ENCODE peak calls at places on chromosomes 7 and 10, in five cellular contexts. One of them, this sample, is unnamed.

GRCh38 chr10:43855667-43856210 is 207.1 kb upstream of the ZNF32 start:
- DNase-seq in Calu3: no peak
- DNase-seq in stimulated activated CD4-positive, alpha-beta T cell treated with anti-CD3 and anti-CD28 coated beads, Interleukin-1b, Interleukin-23, amount 100 ng/mL, for 4 hours: no peak
- DNase-seq in thoracic aorta: no peak
- DNase-seq in GM06990: no peak
- DNase-seq in this sample: no peak

GRCh38 chr7:142614116-142614515 is 135.2 kb upstream of the PRSS1 start:
- DNase-seq in Calu3: no peak
- DNase-seq in stimulated activated CD4-positive, alpha-beta T cell treated with anti-CD3 and anti-CD28 coated beads, Interleukin-1b, Interleukin-23, amount 100 ng/mL, for 4 hours: no peak
- DNase-seq in thoracic aorta: no peak
- DNase-seq in GM06990: no peak
- DNase-seq in this sample: no peak

GRCh38 chr10:111034598-111035310 is 42.1 kb upstream of the ADRA2A start:
- DNase-seq in Calu3: no peak
- DNase-seq in stimulated activated CD4-positive, alpha-beta T cell treated with anti-CD3 and anti-CD28 coated beads, Interleukin-1b, Interleukin-23, amount 100 ng/mL, for 4 hours: no peak
- DNase-seq in thoracic aorta: no peak
- DNase-seq in GM06990: no peak
- DNase-seq in this sample: no peak

GRCh38 chr10:61028861-61029361 is 84.9 kb upstream of the RHOBTB1 start:
- DNase-seq in Calu3: no peak
- DNase-seq in stimulated activated CD4-positive, alpha-beta T cell treated with anti-CD3 and anti-CD28 coated beads, Interleukin-1b, Interleukin-23, amount 100 ng/mL, for 4 hours: no peak
- DNase-seq in thoracic aorta: no peak
- DNase-seq in GM06990: no peak
- DNase-seq in this sample: no peak

GRCh38 chr10:130897815-130898214 is 413.7 kb downstream of the TCERG1L start:
- DNase-seq in Calu3: no peak
- DNase-seq in stimulated activated CD4-positive, alpha-beta T cell treated with anti-CD3 and anti-CD28 coated beads, Interleukin-1b, Interleukin-23, amount 100 ng/mL, for 4 hours: no peak
- DNase-seq in thoracic aorta: no peak
- DNase-seq in GM06990: no peak
- DNase-seq in this sample: no peak

GRCh38 chr10:80553436-80553835 is 15.7 kb downstream of the SH2D4B start:
- DNase-seq in Calu3: no peak
- DNase-seq in stimulated activated CD4-positive, alpha-beta T cell treated with anti-CD3 and anti-CD28 coated beads, Interleukin-1b, Interleukin-23, amount 100 ng/mL, for 4 hours: no peak
- DNase-seq in thoracic aorta: no peak
- DNase-seq in GM06990: no peak
- DNase-seq in this sample: no peak

GRCh38 chr10:37488792-37489657 is 363.6 kb downstream of the ANKRD30A start:
- DNase-seq in Calu3: no peak
- DNase-seq in stimulated activated CD4-positive, alpha-beta T cell treated with anti-CD3 and anti-CD28 coated beads, Interleukin-1b, Interleukin-23, amount 100 ng/mL, for 4 hours: no peak
- DNase-seq in thoracic aorta: no peak
- DNase-seq in GM06990: no peak
- DNase-seq in this sample: no peak

GRCh38 chr7:2607122-2607912 is 24.5 kb upstream of the TTYH3 start:
- DNase-seq in Calu3: no peak
- DNase-seq in stimulated activated CD4-positive, alpha-beta T cell treated with anti-CD3 and anti-CD28 coated beads, Interleukin-1b, Interleukin-23, amount 100 ng/mL, for 4 hours: no peak
- DNase-seq in thoracic aorta: peak
- DNase-seq in GM06990: no peak
- DNase-seq in this sample: peak

GRCh38 chr10:117360994-117361667 is 14.1 kb downstream of the PDZD8 start:
- DNase-seq in Calu3: no peak
- DNase-seq in stimulated activated CD4-positive, alpha-beta T cell treated with anti-CD3 and anti-CD28 coated beads, Interleukin-1b, Interleukin-23, amount 100 ng/mL, for 4 hours: no peak
- DNase-seq in thoracic aorta: no peak
- DNase-seq in GM06990: no peak
- DNase-seq in this sample: no peak

GRCh38 chr10:27620425-27621397 is 116.6 kb downstream of the RAB18 start:
- DNase-seq in Calu3: no peak
- DNase-seq in stimulated activated CD4-positive, alpha-beta T cell treated with anti-CD3 and anti-CD28 coated beads, Interleukin-1b, Interleukin-23, amount 100 ng/mL, for 4 hours: no peak
- DNase-seq in thoracic aorta: peak
- DNase-seq in GM06990: no peak
- DNase-seq in this sample: peak

GRCh38 chr10:37860494-37861190 is 3.2 kb upstream of the ZNF248 start:
- DNase-seq in Calu3: no peak
- DNase-seq in stimulated activated CD4-positive, alpha-beta T cell treated with anti-CD3 and anti-CD28 coated beads, Interleukin-1b, Interleukin-23, amount 100 ng/mL, for 4 hours: no peak
- DNase-seq in thoracic aorta: no peak
- DNase-seq in GM06990: no peak
- DNase-seq in this sample: no peak

GRCh38 chr7:1317654-1318450 is 85.2 kb downstream of the UNCX start:
- DNase-seq in Calu3: no peak
- DNase-seq in stimulated activated CD4-positive, alpha-beta T cell treated with anti-CD3 and anti-CD28 coated beads, Interleukin-1b, Interleukin-23, amount 100 ng/mL, for 4 hours: no peak
- DNase-seq in thoracic aorta: no peak
- DNase-seq in GM06990: no peak
- DNase-seq in this sample: no peak

GRCh38 chr7:47337531-47337930 is 244.4 kb downstream of the TNS3 start:
- DNase-seq in Calu3: no peak
- DNase-seq in stimulated activated CD4-positive, alpha-beta T cell treated with anti-CD3 and anti-CD28 coated beads, Interleukin-1b, Interleukin-23, amount 100 ng/mL, for 4 hours: no peak
- DNase-seq in thoracic aorta: no peak
- DNase-seq in GM06990: no peak
- DNase-seq in this sample: no peak

GRCh38 chr10:132107947-132108877 is 42.5 kb downstream of the JAKMIP3 start:
- DNase-seq in Calu3: no peak
- DNase-seq in stimulated activated CD4-positive, alpha-beta T cell treated with anti-CD3 and anti-CD28 coated beads, Interleukin-1b, Interleukin-23, amount 100 ng/mL, for 4 hours: no peak
- DNase-seq in thoracic aorta: no peak
- DNase-seq in GM06990: no peak
- DNase-seq in this sample: no peak

GRCh38 chr10:49300140-49300974 is 1.4 kb downstream of the C10orf71 start:
- DNase-seq in Calu3: no peak
- DNase-seq in stimulated activated CD4-positive, alpha-beta T cell treated with anti-CD3 and anti-CD28 coated beads, Interleukin-1b, Interleukin-23, amount 100 ng/mL, for 4 hours: no peak
- DNase-seq in thoracic aorta: no peak
- DNase-seq in GM06990: no peak
- DNase-seq in this sample: no peak

GRCh38 chr10:31741473-31741872 is 187.2 kb downstream of the ARHGAP12 start:
- DNase-seq in Calu3: no peak
- DNase-seq in stimulated activated CD4-positive, alpha-beta T cell treated with anti-CD3 and anti-CD28 coated beads, Interleukin-1b, Interleukin-23, amount 100 ng/mL, for 4 hours: no peak
- DNase-seq in thoracic aorta: no peak
- DNase-seq in GM06990: no peak
- DNase-seq in this sample: no peak

GRCh38 chr7:69199661-69200060 is 398.6 kb upstream of the AUTS2 start:
- DNase-seq in Calu3: no peak
- DNase-seq in stimulated activated CD4-positive, alpha-beta T cell treated with anti-CD3 and anti-CD28 coated beads, Interleukin-1b, Interleukin-23, amount 100 ng/mL, for 4 hours: no peak
- DNase-seq in thoracic aorta: no peak
- DNase-seq in GM06990: no peak
- DNase-seq in this sample: no peak

GRCh38 chr10:92125169-92125543 is 165.7 kb downstream of the CPEB3 start:
- DNase-seq in Calu3: no peak
- DNase-seq in stimulated activated CD4-positive, alpha-beta T cell treated with anti-CD3 and anti-CD28 coated beads, Interleukin-1b, Interleukin-23, amount 100 ng/mL, for 4 hours: no peak
- DNase-seq in thoracic aorta: no peak
- DNase-seq in GM06990: no peak
- DNase-seq in this sample: no peak

GRCh38 chr10:78433063-78433717 is 399.5 kb downstream of the RPS24 start:
- DNase-seq in Calu3: no peak
- DNase-seq in stimulated activated CD4-positive, alpha-beta T cell treated with anti-CD3 and anti-CD28 coated beads, Interleukin-1b, Interleukin-23, amount 100 ng/mL, for 4 hours: no peak
- DNase-seq in thoracic aorta: no peak
- DNase-seq in GM06990: no peak
- DNase-seq in this sample: no peak

GRCh38 chr10:93193886-93194285 is 120.2 kb downstream of the CYP26A1 start:
- DNase-seq in Calu3: no peak
- DNase-seq in stimulated activated CD4-positive, alpha-beta T cell treated with anti-CD3 and anti-CD28 coated beads, Interleukin-1b, Interleukin-23, amount 100 ng/mL, for 4 hours: no peak
- DNase-seq in thoracic aorta: no peak
- DNase-seq in GM06990: no peak
- DNase-seq in this sample: no peak

GRCh38 chr10:34474060-34474376 is 341.1 kb downstream of the PARD3 start:
- DNase-seq in Calu3: no peak
- DNase-seq in stimulated activated CD4-positive, alpha-beta T cell treated with anti-CD3 and anti-CD28 coated beads, Interleukin-1b, Interleukin-23, amount 100 ng/mL, for 4 hours: no peak
- DNase-seq in thoracic aorta: no peak
- DNase-seq in GM06990: no peak
- DNase-seq in this sample: no peak

GRCh38 chr10:35578608-35578956 is 26.6 kb upstream of the GJD4 start:
- DNase-seq in Calu3: no peak
- DNase-seq in stimulated activated CD4-positive, alpha-beta T cell treated with anti-CD3 and anti-CD28 coated beads, Interleukin-1b, Interleukin-23, amount 100 ng/mL, for 4 hours: no peak
- DNase-seq in thoracic aorta: no peak
- DNase-seq in GM06990: no peak
- DNase-seq in this sample: no peak

GRCh38 chr10:101052285-101052684 is 9.5 kb upstream of the KAZALD1 start:
- DNase-seq in Calu3: no peak
- DNase-seq in stimulated activated CD4-positive, alpha-beta T cell treated with anti-CD3 and anti-CD28 coated beads, Interleukin-1b, Interleukin-23, amount 100 ng/mL, for 4 hours: no peak
- DNase-seq in thoracic aorta: no peak
- DNase-seq in GM06990: no peak
- DNase-seq in this sample: peak

GRCh38 chr7:92447239-92448184 is at the start of gene GATAD1:
- DNase-seq in Calu3: peak
- DNase-seq in stimulated activated CD4-positive, alpha-beta T cell treated with anti-CD3 and anti-CD28 coated beads, Interleukin-1b, Interleukin-23, amount 100 ng/mL, for 4 hours: peak
- DNase-seq in thoracic aorta: peak
- DNase-seq in GM06990: peak
- DNase-seq in this sample: peak

GRCh38 chr10:80552151-80552646 is 14.5 kb downstream of the SH2D4B start:
- DNase-seq in Calu3: no peak
- DNase-seq in stimulated activated CD4-positive, alpha-beta T cell treated with anti-CD3 and anti-CD28 coated beads, Interleukin-1b, Interleukin-23, amount 100 ng/mL, for 4 hours: no peak
- DNase-seq in thoracic aorta: no peak
- DNase-seq in GM06990: no peak
- DNase-seq in this sample: no peak

GRCh38 chr7:49718755-49719154 is 54.7 kb upstream of the VWC2 start:
- DNase-seq in Calu3: no peak
- DNase-seq in stimulated activated CD4-positive, alpha-beta T cell treated with anti-CD3 and anti-CD28 coated beads, Interleukin-1b, Interleukin-23, amount 100 ng/mL, for 4 hours: no peak
- DNase-seq in thoracic aorta: no peak
- DNase-seq in GM06990: no peak
- DNase-seq in this sample: no peak

GRCh38 chr10:101563007-101563406 is 25.1 kb downstream of the POLL start:
- DNase-seq in Calu3: no peak
- DNase-seq in stimulated activated CD4-positive, alpha-beta T cell treated with anti-CD3 and anti-CD28 coated beads, Interleukin-1b, Interleukin-23, amount 100 ng/mL, for 4 hours: no peak
- DNase-seq in thoracic aorta: no peak
- DNase-seq in GM06990: no peak
- DNase-seq in this sample: peak

GRCh38 chr10:13993169-13993568 is 337.6 kb downstream of the FRMD4A start:
- DNase-seq in Calu3: no peak
- DNase-seq in stimulated activated CD4-positive, alpha-beta T cell treated with anti-CD3 and anti-CD28 coated beads, Interleukin-1b, Interleukin-23, amount 100 ng/mL, for 4 hours: no peak
- DNase-seq in thoracic aorta: no peak
- DNase-seq in GM06990: no peak
- DNase-seq in this sample: no peak

GRCh38 chr7:98956937-98957336 is 78.6 kb downstream of the TRRAP start:
- DNase-seq in Calu3: no peak
- DNase-seq in stimulated activated CD4-positive, alpha-beta T cell treated with anti-CD3 and anti-CD28 coated beads, Interleukin-1b, Interleukin-23, amount 100 ng/mL, for 4 hours: no peak
- DNase-seq in thoracic aorta: no peak
- DNase-seq in GM06990: no peak
- DNase-seq in this sample: peak

GRCh38 chr7:17463511-17464085 is 165.1 kb downstream of the AHR start:
- DNase-seq in Calu3: no peak
- DNase-seq in stimulated activated CD4-positive, alpha-beta T cell treated with anti-CD3 and anti-CD28 coated beads, Interleukin-1b, Interleukin-23, amount 100 ng/mL, for 4 hours: no peak
- DNase-seq in thoracic aorta: no peak
- DNase-seq in GM06990: no peak
- DNase-seq in this sample: no peak

GRCh38 chr10:93073539-93074136 is at the start of gene CYP26A1:
- DNase-seq in Calu3: peak
- DNase-seq in stimulated activated CD4-positive, alpha-beta T cell treated with anti-CD3 and anti-CD28 coated beads, Interleukin-1b, Interleukin-23, amount 100 ng/mL, for 4 hours: no peak
- DNase-seq in thoracic aorta: no peak
- DNase-seq in GM06990: no peak
- DNase-seq in this sample: no peak

This sample was measured in ascending aorta.